ENCODE peak calls at places on chromosomes 2 and 18, in seven cellular contexts. J is foreskin fibroblast; D is WTC11; X is LoVo; H is thyroid gland; I is activated naive CD4-positive, alpha-beta T cell treated with anti-CD3 and anti-CD28 coated beads for 36 hours; G is brain microvascular endothelial cell. K is an unnamed sample.
A peak's percentile ranks its signal among the peaks of the same experiment; 100 is the strongest.

GRCh38 chr2:239300871-239301742 is 99.7 kb downstream of the HDAC4 start:
- DNase-seq in J (no peak), D (no peak), X (no peak), H (no peak), I (no peak), G (no peak), K (peak; percentile 14)

GRCh38 chr2:23859983-23860382 is 66.9 kb downstream of the ATAD2B start:
- DNase-seq in J (peak; percentile 18), D (no peak), X (no peak), H (no peak), I (no peak), G (peak; percentile 7), K (no peak)

GRCh38 chr2:180625006-180625844 is 355.2 kb upstream of the UBE2E3 start:
- DNase-seq in J (peak; percentile 97), D (no peak), X (no peak), H (no peak), I (no peak), G (peak; percentile 86), K (no peak)

GRCh38 chr18:55787674-55788073 is 199.7 kb upstream of the TCF4 start:
- DNase-seq in J (no peak), D (no peak), X (no peak), H (no peak), I (no peak), G (no peak), K (no peak)

GRCh38 chr2:25822190-25823117 is 55.8 kb downstream of the ASXL2 start:
- DNase-seq in J (peak; percentile 31), D (peak; percentile 65), X (no peak), H (peak; percentile 46), I (peak; percentile 83), G (no peak), K (peak; percentile 71)

GRCh38 chr2:145597809-145598208 is 1077.9 kb upstream of the ZEB2 start:
- DNase-seq in J (peak; percentile 74), D (no peak), X (no peak), H (no peak), I (no peak), G (no peak), K (no peak)

GRCh38 chr2:198534756-198535155 is 730.4 kb downstream of the PLCL1 start:
- DNase-seq in J (no peak), D (no peak), X (no peak), H (no peak), I (no peak), G (no peak), K (no peak)

GRCh38 chr2:120974950-120975349 is 239.3 kb downstream of the GLI2 start:
- DNase-seq in J (no peak), D (no peak), X (no peak), H (no peak), I (no peak), G (no peak), K (no peak)

GRCh38 chr2:8679827-8680731 is 1.8 kb upstream of the ID2 start:
- DNase-seq in J (peak; percentile 56), D (no peak), X (peak; percentile 84), H (peak; percentile 88), I (no peak), G (no peak), K (peak; percentile 95)

GRCh38 chr2:74975016-74975415 is 16.6 kb downstream of the POLE4 start:
- DNase-seq in J (peak; percentile 43), D (no peak), X (no peak), H (no peak), I (no peak), G (no peak), K (no peak)

GRCh38 chr2:25347205-25347815 is 5.6 kb upstream of the DNMT3A start:
- DNase-seq in J (peak; percentile 67), D (no peak), X (peak; percentile 26), H (no peak), I (peak; percentile 66), G (peak; percentile 7), K (no peak)

GRCh38 chr2:70947556-70948184 is 12.0 kb downstream of the ATP6V1B1 start:
- DNase-seq in J (peak; percentile 52), D (no peak), X (peak; percentile 14), H (no peak), I (peak; percentile 12), G (peak; percentile 68), K (no peak)

GRCh38 chr18:72752220-72752619 is 115.6 kb downstream of the NETO1 start:
- DNase-seq in J (no peak), D (no peak), X (no peak), H (no peak), I (no peak), G (no peak), K (no peak)

GRCh38 chr18:70384181-70384790 is 95.4 kb downstream of the SOCS6 start:
- DNase-seq in J (peak; percentile 89), D (no peak), X (peak; percentile 80), H (no peak), I (no peak), G (peak; percentile 83), K (no peak)

K was measured in right lobe of liver.